ENCODE peak calls at places on chromosomes 13 and 19, in seven cellular contexts. S is K562; R is CD8-positive, alpha-beta T cell; I is CD8-positive, alpha-beta memory T cell; C is mucosa of descending colon; K is testis; P is adipocyte. T is an unnamed sample. For H3K36me3, the result is how much of the 10 kb centered on the place peaks cover.

GRCh38 chr13:63540042-63540441 is 2124.4 kb upstream of the PCDH20 start:
- DNase-seq in S (no peak), C (no peak), P (no peak), I (no peak), K (no peak), R (no peak), T (no peak)

GRCh38 chr19:55688422-55689218 is 13.6 kb downstream of the EPN1 start:
- DNase-seq in P (no peak), K (peak), I (no peak), S (peak), C (peak), R (no peak), T (no peak)

GRCh38 chr13:38045278-38046048 is 175.9 kb upstream of the TRPC4 start:
- DNase-seq in R (no peak), S (peak), P (peak), I (no peak), K (no peak), C (peak), T (peak)

GRCh38 chr19:13847033-13847899 is 29.7 kb upstream of the NANOS3 start:
- DNase-seq in S (peak), C (peak), R (peak), P (peak), K (peak), I (peak), T (peak)

GRCh38 chr19:18437481-18438330 is at the start of gene ISYNA1:
- DNase-seq in I (peak), C (peak), P (peak), S (peak), R (peak), K (peak), T (peak)

GRCh38 chr19:3035542-3036118 is 6.5 kb upstream of the TLE2 start:
- DNase-seq in K (peak), P (peak), S (peak), R (peak), I (peak), C (peak), T (peak)

GRCh38 chr19:15432018-15432494 is 13.3 kb upstream of the AKAP8L start:
- DNase-seq in I (no peak), P (peak), R (no peak), S (no peak), K (no peak), C (no peak), T (no peak)

GRCh38 chr19:27652796-27653195 is 1560.2 kb downstream of the UQCRFS1 start:
- DNase-seq in S (no peak), C (no peak), I (no peak), P (no peak), K (no peak), R (no peak), T (no peak)

GRCh38 chr19:55683449-55684261 is 8.6 kb downstream of the EPN1 start:
- DNase-seq in R (no peak), S (no peak), P (no peak), I (no peak), K (no peak), C (peak), T (no peak)

GRCh38 chr19:42343344-42344110 is 18.1 kb downstream of the MEGF8 start:
- DNase-seq in C (no peak), K (no peak), S (no peak), R (no peak), I (no peak), P (no peak), T (no peak)

GRCh38 chr19:16830679-16831078 is 1.5 kb downstream of the SIN3B start:
- DNase-seq in R (no peak), S (no peak), P (peak), K (no peak), I (no peak), C (no peak), T (no peak)

GRCh38 chr19:40632311-40633036 is 31.3 kb downstream of the LTBP4 start:
- DNase-seq in I (no peak), P (no peak), S (no peak), R (no peak), K (no peak), C (no peak), T (no peak)

GRCh38 chr19:35306473-35307246 is 14.7 kb downstream of the MAG start:
- DNase-seq in S (no peak), K (no peak), I (no peak), R (no peak), C (no peak), P (no peak), T (peak)

GRCh38 chr13:40024578-40024952 is 369.1 kb downstream of the COG6 start:
- DNase-seq in I (no peak), R (no peak), S (no peak), K (no peak), C (no peak), P (no peak), T (no peak)

GRCh38 chr13:21106089-21106488 is 44.7 kb upstream of the LATS2 start:
- DNase-seq in K (no peak), R (no peak), P (peak), I (no peak), S (no peak), C (no peak), T (no peak)

GRCh38 chr13:48626077-48626449 is 27.7 kb upstream of the CYSLTR2 start:
- DNase-seq in S (no peak), K (peak), C (no peak), I (no peak), R (no peak), P (no peak), T (no peak)

GRCh38 chr13:21913010-21913409 is 242.1 kb downstream of the FGF9 start:
- DNase-seq in P (no peak), C (no peak), S (no peak), K (peak), I (no peak), R (no peak), T (no peak)

GRCh38 chr13:23320926-23321533 is 112.5 kb downstream of the SACS start:
- DNase-seq in R (no peak), K (no peak), S (no peak), P (no peak), C (no peak), I (no peak), T (no peak)

GRCh38 chr19:38251564-38252051 is 4.6 kb downstream of the PPP1R14A start:
- DNase-seq in R (no peak), S (no peak), P (peak), I (no peak), K (peak), C (no peak), T (no peak)

GRCh38 chr19:51070334-51070886 is 5.5 kb upstream of the KLK13 start:
- DNase-seq in K (no peak), I (no peak), R (no peak), C (no peak), S (no peak), P (no peak), T (no peak)

GRCh38 chr13:40613192-40613818 is 53.1 kb downstream of the FOXO1 start:
- DNase-seq in R (peak), C (peak), P (no peak), S (no peak), I (peak), K (no peak), T (no peak)

GRCh38 chr13:43229506-43229905 is 206.1 kb downstream of the DNAJC15 start:
- DNase-seq in R (no peak), K (no peak), I (no peak), C (no peak), P (no peak), S (no peak), T (no peak)

GRCh38 chr13:44974056-44974798 is 15.0 kb downstream of the NUFIP1 start:
- DNase-seq in K (peak), S (no peak), R (no peak), I (no peak), P (no peak), C (peak), T (no peak)

GRCh38 chr19:39426170-39426569 is 9.6 kb downstream of the RPS16 start:
- DNase-seq in I (no peak), S (no peak), K (no peak), P (no peak), R (no peak), C (no peak), T (peak)

GRCh38 chr13:41500501-41500900 is 43.2 kb downstream of the RGCC start:
- DNase-seq in C (peak), K (no peak), S (no peak), R (peak), I (no peak), P (no peak), T (no peak)

GRCh38 chr19:12834418-12834943 is at the start of gene RTBDN:
- DNase-seq in R (no peak), S (no peak), K (no peak), P (no peak), I (no peak), C (no peak), T (no peak)

GRCh38 chr19:32652893-32653625 is 21.9 kb downstream of the ANKRD27 start:
- DNase-seq in C (peak), S (no peak), R (no peak), I (no peak), P (no peak), K (peak), T (peak)

GRCh38 chr13:30908416-30908980 is 2.4 kb downstream of the MEDAG start:
- DNase-seq in S (no peak), C (no peak), I (no peak), R (no peak), K (peak), P (peak), T (no peak)

GRCh38 chr19:7458675-7459074 is 30.2 kb downstream of the PEX11G start:
- DNase-seq in I (no peak), P (no peak), C (no peak), K (no peak), R (no peak), S (no peak), T (no peak)
- H3K36me3 ChIP-seq in I (half or more), P (under half), C (under half), K (under half), R (half or more), S (under half), T (under half)

GRCh38 chr13:75569576-75569975 is 20.0 kb downstream of the UCHL3 start:
- DNase-seq in C (no peak), I (no peak), K (no peak), P (no peak), R (no peak), S (no peak), T (no peak)
- H3K36me3 ChIP-seq in C (under half), I (under half), K (under half), P (half or more), R (under half), S (half or more), T (half or more)

GRCh38 chr13:113207890-113208423 is 512 bp downstream of the PCID2 start:
- DNase-seq in R (no peak), K (peak), P (peak), C (peak), I (no peak), S (no peak), T (peak)
- H3K36me3 ChIP-seq in R (under half), K (under half), P (under half), C (under half), I (under half), S (half or more), T (under half)

GRCh38 chr19:525029-525428 is 6.5 kb upstream of the CDC34 start:
- DNase-seq in P (no peak), C (no peak), K (no peak), I (no peak), R (no peak), S (no peak), T (no peak)
- H3K36me3 ChIP-seq in P (under half), C (under half), K (under half), I (under half), R (under half), S (under half), T (under half)

GRCh38 chr13:110475117-110475516 is 86.4 kb downstream of the RAB20 start:
- DNase-seq in C (no peak), P (no peak), S (no peak), R (no peak), I (no peak), K (no peak), T (no peak)
- H3K36me3 ChIP-seq in C (under half), P (half or more), S (under half), R (under half), I (under half), K (under half), T (under half)

DNA sequence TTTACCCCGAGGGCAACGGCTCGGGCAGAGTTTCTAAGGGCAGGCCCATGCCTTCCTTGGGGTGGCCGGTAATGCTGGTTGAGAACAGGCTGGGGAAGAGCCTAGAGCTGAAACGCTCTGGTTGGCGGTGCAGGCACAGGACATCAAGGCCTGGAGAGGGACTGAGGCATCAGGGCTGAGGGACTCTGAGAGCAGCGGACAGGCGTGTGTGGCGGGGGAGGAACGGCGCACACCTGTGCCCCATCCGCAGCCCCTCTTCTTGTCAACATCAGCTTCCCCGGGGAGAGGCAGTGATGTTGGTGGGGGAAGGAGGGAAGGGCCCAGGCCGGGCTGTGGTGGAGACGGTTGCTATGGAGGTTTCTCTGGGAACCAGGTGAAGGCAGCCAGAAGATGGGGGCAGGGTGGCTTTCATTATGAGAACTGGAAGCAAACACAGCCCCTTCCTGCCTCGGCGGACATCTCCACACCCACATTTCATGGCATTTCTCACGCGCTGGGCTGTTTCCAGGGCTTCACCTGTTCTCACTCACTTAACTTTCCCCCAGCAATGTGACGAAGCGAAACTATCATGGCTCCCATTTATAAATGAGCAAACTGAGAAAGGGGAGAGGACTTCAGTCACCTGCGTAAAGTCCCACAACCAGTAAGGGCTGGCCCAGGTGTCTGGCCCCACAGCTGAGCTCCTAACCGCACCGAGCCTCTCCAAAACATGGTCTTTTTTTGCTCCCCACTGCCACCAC is 8.2 kb upstream of the ATF5 start:
- DNase-seq in K (no peak), S (no peak), R (no peak), I (no peak), C (no peak), P (no peak), T (no peak)
- H3K36me3 ChIP-seq in K (under half), S (half or more), R (under half), I (under half), C (under half), P (under half), T (under half)

GRCh38 chr19:6204212-6204611 is 68.7 kb downstream of the ACSBG2 start:
- DNase-seq in P (peak), S (no peak), C (no peak), K (no peak), I (no peak), R (no peak), T (no peak)
- H3K36me3 ChIP-seq in P (under half), S (under half), C (under half), K (under half), I (under half), R (under half), T (under half)

GRCh38 chr19:11050323-11051114 is 38.7 kb upstream of the LDLR start:
- DNase-seq in S (no peak), K (no peak), C (no peak), P (no peak), I (no peak), R (no peak), T (no peak)

GRCh38 chr19:11054200-11054599 is 35.1 kb upstream of the LDLR start:
- DNase-seq in C (no peak), I (no peak), K (no peak), S (no peak), P (no peak), R (no peak), T (no peak)

GRCh38 chr19:11058246-11059030 is 30.8 kb upstream of the LDLR start:
- DNase-seq in K (no peak), R (no peak), I (no peak), P (no peak), S (no peak), C (no peak), T (no peak)

GRCh38 chr19:11052391-11052790 is 36.9 kb upstream of the LDLR start:
- DNase-seq in P (no peak), K (no peak), C (no peak), I (no peak), S (no peak), R (no peak), T (no peak)

DNA sequence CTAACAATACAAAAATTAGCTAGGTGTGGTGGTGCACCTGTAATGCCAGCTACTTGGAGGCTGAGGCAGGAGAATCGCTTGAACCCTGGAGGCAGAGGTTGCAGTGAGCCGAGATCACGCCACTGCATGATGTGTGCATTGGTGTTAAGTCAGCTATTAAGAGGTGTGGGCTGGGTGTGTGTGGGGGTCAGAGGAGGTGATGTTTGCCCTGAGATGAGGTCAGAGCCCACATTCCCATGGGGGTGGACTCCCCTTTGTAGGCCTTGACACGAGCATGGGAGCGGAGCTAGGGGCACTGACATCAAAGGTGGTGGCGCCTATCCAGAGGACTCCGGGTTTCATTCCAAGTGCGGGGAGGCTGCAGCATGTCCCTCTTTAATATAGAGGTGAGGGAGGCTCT is 34.6 kb upstream of the LDLR start:
- DNase-seq in K (no peak), R (no peak), C (no peak), P (no peak), I (no peak), S (no peak), T (no peak)
- H3K36me3 ChIP-seq in K (under half), R (under half), C (under half), P (under half), I (under half), S (half or more), T (under half)

DNA sequence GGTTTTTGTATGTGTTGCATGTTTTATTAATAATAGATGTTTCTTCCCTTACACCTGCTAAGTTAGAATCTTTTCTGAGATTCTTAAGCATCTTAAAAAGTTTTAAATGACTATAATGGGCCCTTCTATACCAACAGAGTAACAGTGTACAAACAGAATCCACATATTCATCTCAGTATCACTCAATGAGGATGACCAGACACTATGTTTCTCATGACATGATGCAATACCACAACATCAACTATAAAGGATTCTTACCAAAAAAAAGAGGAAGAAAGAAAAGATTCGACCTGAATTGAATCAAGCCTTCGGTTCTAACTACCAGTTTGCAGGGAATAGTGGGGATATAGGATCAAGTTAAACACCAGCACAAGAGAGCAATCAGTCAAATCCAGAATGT is 56.5 kb downstream of the INTS6 start:
- DNase-seq in P (peak), I (no peak), K (no peak), S (no peak), R (no peak), C (no peak), T (no peak)
- H3K36me3 ChIP-seq in P (under half), I (under half), K (under half), S (under half), R (under half), C (under half), T (under half)

T was measured in PC-9.